ENCODE peak calls at places on chromosomes 12 and 14, in nine cellular contexts. S, Y, T, K, Z, A, N, M and H are unnamed samples.

GRCh38 chr14:31027847-31028246 is 1.7 kb upstream of the STRN3 start:
- DNase-seq in S (no peak), Y (no peak), T (no peak), K (no peak), Z (no peak), A (no peak), N (no peak), M (no peak), H (no peak)

GRCh38 chr14:93648440-93649168 is 139.7 kb downstream of the PRIMA1 start:
- DNase-seq in S (no peak), Y (no peak), T (no peak), K (no peak), Z (peak), A (no peak), N (no peak), M (no peak), H (peak)

GRCh38 chr12:103930787-103931536 is 752 bp downstream of the HSP90B1 start:
- DNase-seq in S (no peak), Y (peak), T (peak), K (no peak), Z (no peak), A (no peak), N (no peak), M (peak), H (no peak)

GRCh38 chr14:56660677-56661389 is 81.2 kb downstream of the TMEM260 start:
- DNase-seq in S (no peak), Y (no peak), T (no peak), K (no peak), Z (no peak), A (no peak), N (no peak), M (no peak), H (no peak)

GRCh38 chr12:121287267-121287954 is 9.1 kb downstream of the CAMKK2 start:
- DNase-seq in S (no peak), Y (no peak), T (no peak), K (no peak), Z (no peak), A (no peak), N (no peak), M (no peak), H (no peak)

GRCh38 chr14:104100171-104101085 is 14.9 kb downstream of the ASPG start:
- DNase-seq in S (no peak), Y (no peak), T (no peak), K (no peak), Z (no peak), A (no peak), N (no peak), M (no peak), H (no peak)

GRCh38 chr12:31471823-31472222 is 119.1 kb downstream of the DENND5B start:
- DNase-seq in S (no peak), Y (no peak), T (no peak), K (no peak), Z (no peak), A (no peak), N (no peak), M (no peak), H (peak)

GRCh38 chr12:46461459-46461858 is 88.9 kb upstream of the SLC38A2 start:
- DNase-seq in S (no peak), Y (no peak), T (no peak), K (no peak), Z (no peak), A (no peak), N (no peak), M (no peak), H (no peak)

GRCh38 chr12:69527506-69528272 is 57.5 kb downstream of the FRS2 start:
- DNase-seq in S (no peak), Y (no peak), T (no peak), K (no peak), Z (no peak), A (no peak), N (no peak), M (peak), H (peak)